ENCODE peak calls at places on chromosomes 11 and 22, in four cellular contexts. Z is neuronal stem cell; Y is CD8-positive, alpha-beta memory T cell; V is uterus. C is an unnamed sample.

GRCh38 chr22:28006271-28006670 is 87.2 kb upstream of the PITPNB start:
- DNase-seq in Z (no peak), Y (no peak), V (no peak), C (no peak)

GRCh38 chr11:102112654-102112926 is 2.3 kb downstream of the YAP1 start:
- DNase-seq in Z (no peak), V (no peak), Y (no peak), C (no peak)

GRCh38 chr11:59137190-59137589 is 5.5 kb upstream of the FAM111A start:
- DNase-seq in Y (no peak), V (no peak), Z (no peak), C (no peak)

GRCh38 chr22:17121235-17122195 is at the start of gene TMEM121B:
- DNase-seq in Z (peak; percentile 85), Y (no peak), V (no peak), C (peak; percentile 49)

GRCh38 chr22:20546541-20546950 is 39.1 kb downstream of the MED15 start:
- DNase-seq in Y (no peak), Z (no peak), V (no peak), C (peak; percentile 59)

GRCh38 chr11:12329797-12330196 is 47.6 kb upstream of the PARVA start:
- DNase-seq in Y (no peak), V (no peak), Z (no peak), C (no peak)

GRCh38 chr22:34696557-34696956 is 369.4 kb upstream of the ISX start:
- DNase-seq in Z (peak; percentile 56), Y (no peak), V (no peak), C (no peak)

GRCh38 chr22:20524004-20524481 is 16.6 kb downstream of the MED15 start:
- DNase-seq in V (no peak), Z (no peak), Y (peak; percentile 25), C (no peak)

GRCh38 chr11:71086687-71087258 is 165.6 kb downstream of the SHANK2 start:
- DNase-seq in V (no peak), Z (peak; percentile 38), Y (no peak), C (no peak)

GRCh38 chr11:72144807-72145565 is 9.5 kb downstream of the FOLR3 start:
- DNase-seq in Y (no peak), V (no peak), Z (no peak), C (no peak)
- H3K9me3 ChIP-seq in Y (no peaks in the 10 kb centered on the region), V (no peaks in the 10 kb centered on the region), Z (no peaks in the 10 kb centered on the region), C (no peaks in the 10 kb centered on the region)

GRCh38 chr22:38454361-38455062 is 487 bp downstream of the KCNJ4 start:
- DNase-seq in Y (peak; percentile 18), Z (no peak), V (no peak), C (no peak)
- H3K4me3 ChIP-seq in Y (no peak overlapping the region), Z (peak overlapping the region; percentile 83), V (no peak overlapping the region), C (peak overlapping the region; percentile 20)

GRCh38 chr11:93603225-93603624 is 58.3 kb upstream of the CEP295 start:
- DNase-seq in Z (no peak), Y (no peak), V (no peak), C (no peak)
- H3K27ac ChIP-seq in Z (no peak overlapping the region), Y (no peak overlapping the region), V (no peak overlapping the region), C (no peak overlapping the region)

GRCh38 chr22:49091917-49092545 is 735.6 kb downstream of the BRD1 start:
- DNase-seq in V (no peak), Z (no peak), Y (no peak), C (no peak)
- H3K9me3 ChIP-seq in V (no peaks in the 10 kb centered on the region), Z (no peaks in the 10 kb centered on the region), Y (no peaks in the 10 kb centered on the region), C (no peaks in the 10 kb centered on the region)